ENCODE peak calls at places on chromosomes 11 and 22, in eight cellular contexts. Y is Ammon's horn, O is lung, J is activated T-cell treated with anti-CD3 and anti-CD28 coated beads for 1 hour, L is midbrain, H is anterior cingulate cortex, C is HuH-7, W is KBM-7. G is an unnamed sample.

GRCh38 chr11:119759324-119759723 is 30.3 kb upstream of the NECTIN1 start:
- DNase-seq in W (no peak), J (no peak), L (no peak), H (no peak), Y (no peak), C (no peak), O (no peak), G (no peak)

GRCh38 chr11:117547188-117547831 is 219.7 kb downstream of the CEP164 start:
- DNase-seq in O (no peak), W (no peak), C (no peak), Y (no peak), H (no peak), L (no peak), J (no peak), G (no peak)

GRCh38 chr22:39965749-39966148 is 5.6 kb downstream of the TMA7B start:
- DNase-seq in Y (no peak), J (no peak), L (no peak), O (no peak), C (no peak), H (no peak), W (no peak), G (no peak)

GRCh38 chr22:48897638-48897954 is 930.1 kb downstream of the BRD1 start:
- DNase-seq in W (no peak), H (no peak), C (no peak), O (no peak), L (no peak), Y (no peak), J (no peak), G (no peak)

GRCh38 chr22:43654271-43654670 is 157.8 kb downstream of the EFCAB6 start:
- DNase-seq in C (no peak), O (no peak), J (no peak), L (no peak), Y (no peak), W (no peak), H (no peak), G (no peak)

GRCh38 chr11:11980841-11981308 is 27.6 kb downstream of the DKK3 start:
- DNase-seq in Y (no peak), C (no peak), O (no peak), J (no peak), L (no peak), H (no peak), W (no peak), G (no peak)

GRCh38 chr22:20656902-20657836 is 116.7 kb upstream of the SERPIND1 start:
- DNase-seq in J (no peak), L (no peak), O (no peak), H (no peak), W (peak), Y (no peak), C (no peak), G (no peak)

GRCh38 chr11:123111465-123111864 is 49.5 kb upstream of the HSPA8 start:
- DNase-seq in L (peak), W (peak), Y (peak), O (no peak), H (no peak), J (no peak), C (peak), G (peak)

GRCh38 chr11:121417607-121418006 is 34.5 kb upstream of the SORL1 start:
- DNase-seq in L (no peak), W (no peak), O (no peak), Y (no peak), H (no peak), J (no peak), C (no peak), G (no peak)

GRCh38 chr11:94671553-94672366 is 96.4 kb upstream of the AMOTL1 start:
- DNase-seq in C (no peak), J (no peak), O (no peak), H (no peak), W (no peak), Y (no peak), L (no peak), G (no peak)

GRCh38 chr22:43173566-43173965 is 13.4 kb downstream of the TTLL12 start:
- DNase-seq in C (no peak), H (no peak), L (no peak), W (no peak), O (no peak), Y (no peak), J (no peak), G (no peak)

GRCh38 chr22:43401233-43401632 is 10.6 kb upstream of the MPPED1 start:
- DNase-seq in H (no peak), C (no peak), Y (no peak), J (no peak), L (no peak), O (no peak), W (no peak), G (no peak)

GRCh38 chr22:37185646-37186227 is 2.3 kb downstream of the C1QTNF6 start:
- DNase-seq in O (no peak), L (no peak), J (no peak), H (no peak), W (no peak), C (no peak), Y (no peak), G (no peak)

GRCh38 chr11:36306888-36307287 is 10.8 kb downstream of the PRR5L start:
- DNase-seq in C (no peak), O (no peak), Y (no peak), H (no peak), W (peak), J (no peak), L (no peak), G (no peak)

GRCh38 chr11:116928102-116928777 is 90.8 kb upstream of the APOA1 start:
- DNase-seq in J (no peak), Y (no peak), W (peak), O (no peak), L (no peak), H (no peak), C (no peak), G (no peak)

GRCh38 chr11:57275582-57275981 is 38.5 kb upstream of the APLNR start:
- DNase-seq in J (no peak), C (no peak), Y (no peak), W (no peak), O (no peak), L (no peak), H (no peak), G (no peak)

GRCh38 chr11:43685483-43685882 is 4.9 kb downstream of the HSD17B12 start:
- DNase-seq in J (no peak), H (no peak), O (no peak), C (no peak), L (no peak), Y (no peak), W (peak), G (no peak)

GRCh38 chr11:111469200-111469599 is 43.0 kb downstream of the BTG4 start:
- DNase-seq in O (no peak), C (no peak), H (no peak), J (no peak), Y (no peak), W (no peak), L (no peak), G (no peak)

GRCh38 chr11:94776351-94777321 is 8.5 kb downstream of the AMOTL1 start:
- DNase-seq in J (no peak), O (no peak), C (no peak), W (peak), H (no peak), Y (no peak), L (no peak), G (no peak)

GRCh38 chr11:130873766-130874165 is 42.5 kb downstream of the SNX19 start:
- DNase-seq in Y (no peak), L (no peak), C (no peak), O (no peak), W (no peak), H (no peak), J (no peak), G (no peak)

GRCh38 chr11:64834723-64835615 is 9.5 kb downstream of the CDC42BPG start:
- DNase-seq in C (no peak), Y (no peak), H (no peak), O (peak), L (no peak), W (no peak), J (no peak), G (no peak)

GRCh38 chr11:66415423-66415822 is 5.4 kb upstream of the NPAS4 start:
- DNase-seq in C (no peak), O (no peak), H (no peak), L (no peak), Y (no peak), J (no peak), W (no peak), G (no peak)

GRCh38 chr11:64762277-64762915 is 2.6 kb upstream of the PYGM start:
- DNase-seq in J (no peak), O (no peak), Y (peak), L (peak), W (peak), H (no peak), C (no peak), G (peak)

GRCh38 chr11:135033545-135033944 is 621.5 kb upstream of the B3GAT1 start:
- DNase-seq in J (no peak), C (no peak), Y (peak), O (no peak), W (no peak), L (peak), H (peak), G (peak)

GRCh38 chr22:28105988-28106387 is 186.9 kb upstream of the PITPNB start:
- DNase-seq in C (no peak), O (no peak), L (no peak), J (no peak), Y (no peak), H (no peak), W (no peak), G (no peak)

GRCh38 chr11:6413791-6414231 is 5.1 kb downstream of the APBB1 start:
- DNase-seq in H (peak), L (no peak), Y (no peak), O (no peak), C (no peak), W (no peak), J (peak), G (no peak)

GRCh38 chr22:24496661-24497060 is 1.5 kb downstream of the UPB1 start:
- DNase-seq in J (no peak), L (no peak), W (no peak), Y (no peak), C (no peak), O (no peak), H (no peak), G (no peak)

G was measured in pons.